ENCODE peak calls at places on chromosomes 3 and 15, in nine cellular contexts. E is astrocyte of the cerebellum, Y is OCI-LY7, B is mammary epithelial cell, K is esophagus squamous epithelium, N is astrocyte of the spinal cord, L is BE2C, J is uterus, M is AG09309. A is an unnamed sample.

GRCh38 chr3:149333518-149333859 is at the start of gene TM4SF18:
- DNase-seq in E (no peak), Y (no peak), B (no peak), K (no peak), N (no peak), L (no peak), J (no peak), M (no peak), A (no peak)

GRCh38 chr3:59518268-59518667 is 468.4 kb upstream of the CFAP20DC start:
- DNase-seq in E (no peak), Y (no peak), B (no peak), K (no peak), N (no peak), L (no peak), J (no peak), M (no peak), A (no peak)

GRCh38 chr3:172675371-172676193 is 35.3 kb downstream of the NCEH1 start:
- DNase-seq in E (no peak), Y (peak), B (peak), K (no peak), N (peak), L (peak), J (no peak), M (no peak), A (peak)

GRCh38 chr15:93072440-93073394 is 16.3 kb downstream of the RGMA start:
- DNase-seq in E (peak), Y (no peak), B (peak), K (no peak), N (peak), L (peak), J (peak), M (no peak), A (peak)

GRCh38 chr3:54891540-54891897 is 36.3 kb downstream of the LRTM1 start:
- DNase-seq in E (peak), Y (no peak), B (peak), K (peak), N (peak), L (peak), J (peak), M (peak), A (peak)

GRCh38 chr3:110664148-110664547 is 407.5 kb upstream of the NECTIN3 start:
- DNase-seq in E (no peak), Y (no peak), B (no peak), K (no peak), N (peak), L (no peak), J (no peak), M (no peak), A (no peak)

GRCh38 chr3:147652682-147653081 is 243.5 kb downstream of the ZIC1 start:
- DNase-seq in E (no peak), Y (no peak), B (no peak), K (no peak), N (peak), L (no peak), J (no peak), M (no peak), A (peak)

GRCh38 chr15:77002954-77003912 is 8.3 kb downstream of the PSTPIP1 start:
- DNase-seq in E (no peak), Y (peak), B (no peak), K (peak), N (no peak), L (peak), J (no peak), M (no peak), A (no peak)

GRCh38 chr3:127238602-127239001 is 45.7 kb downstream of the PRR23E start:
- DNase-seq in E (no peak), Y (no peak), B (peak), K (no peak), N (peak), L (no peak), J (no peak), M (no peak), A (no peak)

GRCh38 chr3:24145481-24145880 is 200.4 kb downstream of the NR1D2 start:
- DNase-seq in E (no peak), Y (no peak), B (no peak), K (no peak), N (peak), L (no peak), J (no peak), M (no peak), A (peak)

GRCh38 chr15:39216816-39217215 is 364.1 kb upstream of the THBS1 start:
- DNase-seq in E (no peak), Y (no peak), B (no peak), K (no peak), N (no peak), L (no peak), J (no peak), M (no peak), A (no peak)

GRCh38 chr3:15332405-15333098 is at the start of gene SH3BP5:
- DNase-seq in E (no peak), Y (peak), B (peak), K (no peak), N (peak), L (peak), J (peak), M (no peak), A (peak)

GRCh38 chr15:25946241-25946786 is 83.2 kb upstream of the ATP10A start:
- DNase-seq in E (no peak), Y (peak), B (no peak), K (no peak), N (no peak), L (no peak), J (no peak), M (no peak), A (no peak)

GRCh38 chr3:118487734-118488133 is 546.9 kb downstream of the IGSF11 start:
- DNase-seq in E (no peak), Y (no peak), B (no peak), K (no peak), N (no peak), L (peak), J (no peak), M (no peak), A (no peak)

GRCh38 chr3:127448161-127448561 is 142.4 kb downstream of the TPRA1 start:
- DNase-seq in E (no peak), Y (no peak), B (peak), K (no peak), N (no peak), L (peak), J (no peak), M (no peak), A (no peak)

GRCh38 chr3:39362177-39362576 is 21.0 kb upstream of the SLC25A38 start:
- DNase-seq in E (no peak), Y (no peak), B (no peak), K (no peak), N (no peak), L (no peak), J (no peak), M (no peak), A (no peak)

GRCh38 chr3:75321060-75321459 is 343.1 kb upstream of the FRG2C start:
- DNase-seq in E (no peak), Y (no peak), B (no peak), K (no peak), N (no peak), L (no peak), J (no peak), M (no peak), A (no peak)

GRCh38 chr15:33279613-33280205 is 31.1 kb upstream of the RYR3 start:
- DNase-seq in E (no peak), Y (no peak), B (peak), K (no peak), N (peak), L (no peak), J (no peak), M (no peak), A (peak)

GRCh38 chr3:4914464-4914863 is 64.8 kb upstream of the BHLHE40 start:
- DNase-seq in E (no peak), Y (no peak), B (no peak), K (no peak), N (no peak), L (no peak), J (no peak), M (no peak), A (no peak)

GRCh38 chr3:16379838-16380237 is 114.8 kb downstream of the OXNAD1 start:
- DNase-seq in E (no peak), Y (peak), B (no peak), K (no peak), N (no peak), L (no peak), J (no peak), M (no peak), A (no peak)

GRCh38 chr15:92395557-92395956 is 1.9 kb downstream of the ST8SIA2 start:
- DNase-seq in E (no peak), Y (no peak), B (no peak), K (no peak), N (no peak), L (no peak), J (no peak), M (no peak), A (no peak)

GRCh38 chr3:7959094-7959493 is 542.5 kb upstream of the LMCD1 start:
- DNase-seq in E (no peak), Y (no peak), B (no peak), K (no peak), N (no peak), L (no peak), J (no peak), M (no peak), A (no peak)

GRCh38 chr3:102936511-102936910 is 501.7 kb downstream of the ZPLD1 start:
- DNase-seq in E (peak), Y (no peak), B (no peak), K (no peak), N (peak), L (no peak), J (no peak), M (no peak), A (no peak)

GRCh38 chr3:34582054-34582453 is 783.6 kb downstream of the PDCD6IP start:
- DNase-seq in E (no peak), Y (no peak), B (no peak), K (no peak), N (no peak), L (no peak), J (no peak), M (no peak), A (no peak)

GRCh38 chr15:80367094-80367493 is 37.1 kb upstream of the ARNT2 start:
- DNase-seq in E (no peak), Y (peak), B (no peak), K (no peak), N (no peak), L (peak), J (no peak), M (no peak), A (peak)

GRCh38 chr15:29674661-29675533 is 147.4 kb downstream of the TJP1 start:
- DNase-seq in E (no peak), Y (no peak), B (no peak), K (no peak), N (peak), L (peak), J (peak), M (no peak), A (peak)

GRCh38 chr3:188057124-188057523 is 96.8 kb upstream of the LPP start:
- DNase-seq in E (no peak), Y (no peak), B (no peak), K (no peak), N (no peak), L (no peak), J (no peak), M (no peak), A (no peak)

GRCh38 chr3:119469378-119470189 is 821 bp downstream of the POGLUT1 start:
- DNase-seq in E (no peak), Y (peak), B (peak), K (no peak), N (peak), L (no peak), J (peak), M (no peak), A (peak)

GRCh38 chr15:98549003-98549402 is 99.3 kb upstream of the IGF1R start:
- DNase-seq in E (no peak), Y (no peak), B (no peak), K (no peak), N (no peak), L (no peak), J (no peak), M (no peak), A (no peak)

GRCh38 chr15:98547255-98547654 is 101.1 kb upstream of the IGF1R start:
- DNase-seq in E (no peak), Y (no peak), B (no peak), K (no peak), N (no peak), L (no peak), J (no peak), M (no peak), A (no peak)

GRCh38 chr15:98549741-98550140 is 98.6 kb upstream of the IGF1R start:
- DNase-seq in E (no peak), Y (no peak), B (no peak), K (no peak), N (no peak), L (no peak), J (no peak), M (no peak), A (no peak)

GRCh38 chr15:98547741-98548166 is 100.6 kb upstream of the IGF1R start:
- DNase-seq in E (no peak), Y (no peak), B (no peak), K (no peak), N (peak), L (no peak), J (peak), M (no peak), A (peak)

GRCh38 chr15:98548172-98548971 is 100.0 kb upstream of the IGF1R start:
- DNase-seq in E (peak), Y (no peak), B (peak), K (peak), N (peak), L (no peak), J (peak), M (no peak), A (peak)
- TF ChIP-seq CTCF in E (peak), Y (no peak), B (peak), K (no peak), N (peak), L (no peak), J (no peak), M (no peak), A (peak)

GRCh38 chr15:88648357-88649214 is 9.8 kb downstream of the ISG20 start:
- DNase-seq in E (no peak), Y (no peak), B (peak), K (no peak), N (no peak), L (no peak), J (peak), M (no peak), A (peak)
- H3K4me3 ChIP-seq in E (no peak), Y (peak), B (no peak), K (no peak), N (no peak), L (no peak), J (no peak), M (no peak), A (no peak)

DNA sequence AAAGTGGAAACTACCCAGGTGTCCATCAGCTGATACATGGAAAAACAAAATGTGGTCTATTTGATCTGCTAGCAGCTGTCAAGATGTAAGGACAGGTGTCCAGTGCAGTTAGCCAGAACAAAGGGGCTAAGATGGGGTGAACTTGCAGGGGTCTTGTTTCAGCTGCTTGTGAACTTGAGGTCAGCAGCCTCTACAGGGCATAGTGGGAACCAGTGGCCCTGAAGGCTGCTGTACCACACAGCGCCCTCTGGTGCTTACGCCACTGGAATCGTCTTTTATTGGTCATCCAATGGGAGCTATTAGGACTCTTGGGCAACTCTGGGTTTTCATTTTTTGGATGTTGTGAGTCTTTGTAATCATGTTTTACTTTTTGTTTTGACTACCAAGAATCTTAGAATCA is 62.2 kb upstream of the CTSH start:
- DNase-seq in E (no peak), Y (peak), B (no peak), K (no peak), N (peak), L (peak), J (no peak), M (no peak), A (peak)
- TF ChIP-seq CTCF in E (peak), Y (peak), B (peak), K (peak), N (peak), L (peak), J (peak), M (peak), A (peak)

GRCh38 chr15:60616628-60617027 is 137.7 kb upstream of the ICE2 start:
- DNase-seq in E (no peak), Y (no peak), B (no peak), K (no peak), N (no peak), L (no peak), J (no peak), M (no peak), A (no peak)

GRCh38 chr15:60618206-60618605 is 139.3 kb upstream of the ICE2 start:
- DNase-seq in E (no peak), Y (no peak), B (no peak), K (no peak), N (no peak), L (no peak), J (no peak), M (no peak), A (no peak)

GRCh38 chr15:60619131-60619530 is 140.2 kb upstream of the ICE2 start:
- DNase-seq in E (no peak), Y (no peak), B (no peak), K (no peak), N (no peak), L (no peak), J (no peak), M (no peak), A (no peak)

GRCh38 chr15:60616147-60616546 is 137.2 kb upstream of the ICE2 start:
- DNase-seq in E (no peak), Y (no peak), B (no peak), K (no peak), N (no peak), L (no peak), J (no peak), M (no peak), A (no peak)

GRCh38 chr15:60620707-60621106 is 141.8 kb upstream of the ICE2 start:
- DNase-seq in E (no peak), Y (no peak), B (no peak), K (no peak), N (peak), L (no peak), J (no peak), M (peak), A (no peak)
- H3K4me3 ChIP-seq in E (no peak), Y (no peak), B (no peak), K (no peak), N (no peak), L (no peak), J (no peak), M (no peak), A (no peak)

GRCh38 chr3:120791010-120791409 is 48.5 kb downstream of the GTF2E1 start:
- DNase-seq in E (no peak), Y (no peak), B (no peak), K (no peak), N (no peak), L (no peak), J (no peak), M (no peak), A (no peak)

GRCh38 chr3:120793601-120794000 is 51.1 kb downstream of the GTF2E1 start:
- DNase-seq in E (no peak), Y (no peak), B (no peak), K (no peak), N (no peak), L (no peak), J (no peak), M (no peak), A (no peak)

GRCh38 chr3:120795959-120796358 is 53.4 kb downstream of the GTF2E1 start:
- DNase-seq in E (no peak), Y (no peak), B (no peak), K (no peak), N (no peak), L (no peak), J (no peak), M (no peak), A (no peak)

GRCh38 chr3:120795017-120795648 is 52.6 kb downstream of the GTF2E1 start:
- DNase-seq in E (peak), Y (peak), B (peak), K (peak), N (peak), L (peak), J (peak), M (peak), A (peak)

GRCh38 chr3:120791958-120792357 is 49.4 kb downstream of the GTF2E1 start:
- DNase-seq in E (no peak), Y (no peak), B (peak), K (no peak), N (peak), L (no peak), J (no peak), M (no peak), A (peak)
- TF ChIP-seq CTCF in E (no peak), Y (no peak), B (no peak), K (no peak), N (no peak), L (no peak), J (no peak), M (no peak), A (no peak)

GRCh38 chr3:9769426-9770275 is at the start of gene CAMK1:
- DNase-seq in E (no peak), Y (no peak), B (peak), K (no peak), N (peak), L (peak), J (peak), M (no peak), A (peak)
- H3K4me3 ChIP-seq in E (peak), Y (no peak), B (peak), K (peak), N (peak), L (peak), J (peak), M (peak), A (peak)

GRCh38 chr15:70259640-70260066 is 161.9 kb upstream of the TLE3 start:
- DNase-seq in E (no peak), Y (peak), B (no peak), K (no peak), N (no peak), L (peak), J (no peak), M (no peak), A (no peak)

GRCh38 chr15:70259030-70259424 is 161.3 kb upstream of the TLE3 start:
- DNase-seq in E (no peak), Y (peak), B (no peak), K (no peak), N (peak), L (peak), J (peak), M (no peak), A (peak)

GRCh38 chr15:70260096-70260495 is 162.4 kb upstream of the TLE3 start:
- DNase-seq in E (no peak), Y (peak), B (no peak), K (no peak), N (no peak), L (no peak), J (no peak), M (no peak), A (no peak)

GRCh38 chr15:70261083-70261482 is 163.4 kb upstream of the TLE3 start:
- DNase-seq in E (no peak), Y (no peak), B (no peak), K (no peak), N (no peak), L (no peak), J (no peak), M (no peak), A (no peak)

GRCh38 chr15:70260580-70260979 is 162.9 kb upstream of the TLE3 start:
- DNase-seq in E (no peak), Y (no peak), B (no peak), K (no peak), N (no peak), L (no peak), J (no peak), M (no peak), A (no peak)
- TF ChIP-seq CTCF in E (no peak), Y (no peak), B (no peak), K (no peak), N (no peak), L (no peak), J (no peak), M (no peak), A (no peak)

GRCh38 chr3:183862610-183863009 is 22.1 kb downstream of the PARL start:
- DNase-seq in E (no peak), Y (no peak), B (no peak), K (no peak), N (no peak), L (no peak), J (no peak), M (no peak), A (no peak)

DNA sequence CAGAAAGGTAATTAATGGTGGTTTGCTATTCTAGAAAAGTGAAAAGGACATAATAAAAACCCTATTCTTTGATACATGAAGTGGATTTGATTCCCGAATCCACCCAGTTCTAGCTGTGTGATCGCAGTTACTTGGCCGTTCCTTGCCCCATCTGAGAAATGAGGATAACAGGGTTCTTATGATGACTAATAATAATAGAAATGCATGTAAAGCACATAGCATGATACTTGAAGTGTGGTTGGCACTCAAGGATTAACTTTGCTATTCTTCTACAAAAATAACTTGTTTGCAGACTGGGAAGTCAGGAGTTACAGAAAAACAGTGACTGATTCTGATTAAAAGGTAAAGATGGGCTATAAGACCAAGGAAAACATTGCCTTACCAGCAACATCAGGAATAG is 26.8 kb downstream of the PARL start:
- DNase-seq in E (no peak), Y (no peak), B (no peak), K (no peak), N (no peak), L (no peak), J (no peak), M (no peak), A (no peak)
- H3K4me3 ChIP-seq in E (no peak), Y (no peak), B (no peak), K (no peak), N (no peak), L (no peak), J (no peak), M (no peak), A (no peak)

GRCh38 chr15:31200735-31201151 is 99.2 kb upstream of the TRPM1 start:
- DNase-seq in E (peak), Y (peak), B (peak), K (no peak), N (peak), L (peak), J (no peak), M (no peak), A (peak)
- TF ChIP-seq CTCF in E (peak), Y (peak), B (peak), K (peak), N (peak), L (peak), J (peak), M (peak), A (peak)